ENCODE peak calls at places on chromosome 17, in four cellular contexts. S, Q, I and M are unnamed samples.

GRCh38 chr17:15463363-15463762 is 4.1 kb downstream of the CDRT4 start:
- DNase-seq in S (peak; percentile 77), Q (no peak), I (no peak), M (no peak)

GRCh38 chr17:82148997-82149396 is 51.0 kb upstream of the FASN start:
- DNase-seq in S (no peak), Q (no peak), I (no peak), M (no peak)

GRCh38 chr17:76421054-76421427 is 31.9 kb downstream of the UBE2O start:
- DNase-seq in S (no peak), Q (no peak), I (no peak), M (no peak)

GRCh38 chr17:2853722-2854580 is 57.7 kb downstream of the RAP1GAP2 start:
- DNase-seq in S (no peak), Q (no peak), I (no peak), M (no peak)

GRCh38 chr17:50938821-50939541 is 72.8 kb upstream of the TOB1 start:
- DNase-seq in S (no peak), Q (no peak), I (no peak), M (no peak)

GRCh38 chr17:30422171-30422570 is 43.4 kb downstream of the CPD start:
- DNase-seq in S (no peak), Q (no peak), I (no peak), M (no peak)

GRCh38 chr17:15038656-15039055 is 226.5 kb downstream of the PMP22 start:
- DNase-seq in S (no peak), Q (no peak), I (no peak), M (no peak)

GRCh38 chr17:44501866-44502265 is 1.3 kb downstream of the GPATCH8 start:
- DNase-seq in S (no peak), Q (no peak), I (no peak), M (no peak)

GRCh38 chr17:57916925-57917858 is 38.0 kb downstream of the CUEDC1 start:
- DNase-seq in S (no peak), Q (no peak), I (no peak), M (no peak)

GRCh38 chr17:48190871-48191270 is 83.3 kb downstream of the SNX11 start:
- DNase-seq in S (no peak), Q (no peak), I (no peak), M (no peak)

GRCh38 chr17:2798679-2799078 is 2.4 kb downstream of the RAP1GAP2 start:
- DNase-seq in S (no peak), Q (no peak), I (no peak), M (no peak)